ENCODE peak calls at places on chromosome 6, in eight cellular contexts. One of them, this sample, is unnamed.
A peak's percentile ranks its signal among the peaks of the same experiment; 100 is the strongest.

GRCh38 chr6:168039849-168040248 is 39.2 kb downstream of the FRMD1 start:
- DNase-seq in GM13976: peak; percentile 20
- DNase-seq in WTC11: no peak
- DNase-seq in choroid plexus epithelial cell: no peak
- DNase-seq in stimulated activated CD4-positive, alpha-beta T cell treated with anti-CD3 and anti-CD28 coated beads, Interleukin-12 subunit alpha, Interleukin-12 subunit beta, amount 100 ng/mL, for 4 hours: no peak
- DNase-seq in astrocyte of the spinal cord: no peak
- DNase-seq in IMR-90: no peak
- DNase-seq in KBM-7: no peak
- DNase-seq in this sample: no peak

GRCh38 chr6:84809504-84809903 is 45.1 kb upstream of the TBX18 start:
- DNase-seq in KBM-7: no peak
- DNase-seq in WTC11: no peak
- DNase-seq in choroid plexus epithelial cell: no peak
- DNase-seq in stimulated activated CD4-positive, alpha-beta T cell treated with anti-CD3 and anti-CD28 coated beads, Interleukin-12 subunit alpha, Interleukin-12 subunit beta, amount 100 ng/mL, for 4 hours: no peak
- DNase-seq in GM13976: no peak
- DNase-seq in astrocyte of the spinal cord: no peak
- DNase-seq in IMR-90: no peak
- DNase-seq in this sample: no peak

GRCh38 chr6:137070303-137070702 is 25.5 kb upstream of the IL20RA start:
- DNase-seq in stimulated activated CD4-positive, alpha-beta T cell treated with anti-CD3 and anti-CD28 coated beads, Interleukin-12 subunit alpha, Interleukin-12 subunit beta, amount 100 ng/mL, for 4 hours: no peak
- DNase-seq in WTC11: no peak
- DNase-seq in IMR-90: no peak
- DNase-seq in astrocyte of the spinal cord: no peak
- DNase-seq in KBM-7: no peak
- DNase-seq in GM13976: no peak
- DNase-seq in choroid plexus epithelial cell: no peak
- DNase-seq in this sample: no peak

GRCh38 chr6:15922510-15923307 is 206.2 kb upstream of the MYLIP start:
- DNase-seq in astrocyte of the spinal cord: peak; percentile 73
- DNase-seq in choroid plexus epithelial cell: peak; percentile 87
- DNase-seq in WTC11: no peak
- DNase-seq in KBM-7: peak; percentile 85
- DNase-seq in IMR-90: no peak
- DNase-seq in stimulated activated CD4-positive, alpha-beta T cell treated with anti-CD3 and anti-CD28 coated beads, Interleukin-12 subunit alpha, Interleukin-12 subunit beta, amount 100 ng/mL, for 4 hours: no peak
- DNase-seq in GM13976: no peak
- DNase-seq in this sample: no peak

GRCh38 chr6:22007469-22007868 is 289.4 kb downstream of the PRL start:
- DNase-seq in stimulated activated CD4-positive, alpha-beta T cell treated with anti-CD3 and anti-CD28 coated beads, Interleukin-12 subunit alpha, Interleukin-12 subunit beta, amount 100 ng/mL, for 4 hours: no peak
- DNase-seq in KBM-7: no peak
- DNase-seq in GM13976: no peak
- DNase-seq in IMR-90: no peak
- DNase-seq in WTC11: no peak
- DNase-seq in choroid plexus epithelial cell: no peak
- DNase-seq in astrocyte of the spinal cord: no peak
- DNase-seq in this sample: no peak

GRCh38 chr6:133240511-133241087 is 558 bp upstream of the EYA4 start:
- DNase-seq in choroid plexus epithelial cell: peak; percentile 30
- DNase-seq in IMR-90: peak; percentile 75
- DNase-seq in GM13976: peak; percentile 14
- DNase-seq in stimulated activated CD4-positive, alpha-beta T cell treated with anti-CD3 and anti-CD28 coated beads, Interleukin-12 subunit alpha, Interleukin-12 subunit beta, amount 100 ng/mL, for 4 hours: no peak
- DNase-seq in astrocyte of the spinal cord: peak; percentile 14
- DNase-seq in KBM-7: no peak
- DNase-seq in WTC11: peak; percentile 58
- DNase-seq in this sample: peak; percentile 64

GRCh38 chr6:79711167-79711566 is 80.0 kb downstream of the SH3BGRL2 start:
- DNase-seq in WTC11: no peak
- DNase-seq in stimulated activated CD4-positive, alpha-beta T cell treated with anti-CD3 and anti-CD28 coated beads, Interleukin-12 subunit alpha, Interleukin-12 subunit beta, amount 100 ng/mL, for 4 hours: no peak
- DNase-seq in KBM-7: no peak
- DNase-seq in IMR-90: no peak
- DNase-seq in astrocyte of the spinal cord: no peak
- DNase-seq in GM13976: no peak
- DNase-seq in choroid plexus epithelial cell: no peak
- DNase-seq in this sample: no peak

GRCh38 chr6:32952817-32953739 is at the start of gene HLA-DMA:
- DNase-seq in stimulated activated CD4-positive, alpha-beta T cell treated with anti-CD3 and anti-CD28 coated beads, Interleukin-12 subunit alpha, Interleukin-12 subunit beta, amount 100 ng/mL, for 4 hours: peak; percentile 49
- DNase-seq in choroid plexus epithelial cell: peak; percentile 98
- DNase-seq in astrocyte of the spinal cord: peak; percentile 93
- DNase-seq in GM13976: peak; percentile 76
- DNase-seq in KBM-7: peak; percentile 98
- DNase-seq in WTC11: peak; percentile 84
- DNase-seq in IMR-90: peak; percentile 96
- DNase-seq in this sample: peak; percentile 94

GRCh38 chr6:90237350-90237990 is 59.2 kb downstream of the BACH2 start:
- DNase-seq in stimulated activated CD4-positive, alpha-beta T cell treated with anti-CD3 and anti-CD28 coated beads, Interleukin-12 subunit alpha, Interleukin-12 subunit beta, amount 100 ng/mL, for 4 hours: no peak
- DNase-seq in KBM-7: no peak
- DNase-seq in GM13976: no peak
- DNase-seq in astrocyte of the spinal cord: no peak
- DNase-seq in IMR-90: no peak
- DNase-seq in choroid plexus epithelial cell: no peak
- DNase-seq in WTC11: no peak
- DNase-seq in this sample: no peak

GRCh38 chr6:32177182-32177787 is 920 bp upstream of the RNF5 start:
- DNase-seq in choroid plexus epithelial cell: no peak
- DNase-seq in WTC11: peak; percentile 50
- DNase-seq in IMR-90: no peak
- DNase-seq in astrocyte of the spinal cord: no peak
- DNase-seq in stimulated activated CD4-positive, alpha-beta T cell treated with anti-CD3 and anti-CD28 coated beads, Interleukin-12 subunit alpha, Interleukin-12 subunit beta, amount 100 ng/mL, for 4 hours: no peak
- DNase-seq in KBM-7: no peak
- DNase-seq in GM13976: no peak
- DNase-seq in this sample: no peak

This sample was measured in stimulated activated naive B cell treated with anti-CD40 and anti-IgM and Interleukin-4, amounts not matched to agents 10 μg/mL and 1 μg/mL and 100 μg/mL, for 72 hours.